ENCODE peak calls at places on chromosomes 2 and 18, in four cellular contexts. E, J, A and U are unnamed samples.

GRCh38 chr18:30328839-30329238 is 713.7 kb downstream of the DSC3 start:
- DNase-seq in E (no peak), J (no peak), A (no peak), U (no peak)

GRCh38 chr2:50859110-50859509 is 172.8 kb downstream of the NRXN1 start:
- DNase-seq in E (no peak), J (no peak), A (no peak), U (no peak)

GRCh38 chr18:65409266-65409665 is 341.5 kb upstream of the CDH7 start:
- DNase-seq in E (no peak), J (no peak), A (no peak), U (no peak)

GRCh38 chr18:58314284-58314683 is 270.3 kb downstream of the NEDD4L start:
- DNase-seq in E (peak), J (peak), A (no peak), U (peak)

GRCh38 chr2:204533629-204534370 is 11.5 kb upstream of the PARD3B start:
- DNase-seq in E (peak), J (no peak), A (no peak), U (peak)

GRCh38 chr2:14535156-14535555 is 97.4 kb upstream of the LRATD1 start:
- DNase-seq in E (peak), J (no peak), A (no peak), U (peak)

GRCh38 chr2:176122633-176123482 is at the start of gene HOXD9:
- DNase-seq in E (no peak), J (no peak), A (no peak), U (no peak)

GRCh38 chr2:168697668-168698121 is 104.7 kb upstream of the NOSTRIN start:
- DNase-seq in E (no peak), J (no peak), A (no peak), U (peak)

GRCh38 chr2:37326285-37326684 is 1.7 kb upstream of the PRKD3 start:
- DNase-seq in E (no peak), J (no peak), A (no peak), U (no peak)

GRCh38 chr18:22286576-22286975 is 117.2 kb downstream of the GATA6 start:
- DNase-seq in E (peak), J (no peak), A (no peak), U (peak)

GRCh38 chr18:63979409-63979908 is 9.6 kb downstream of the SERPINB8 start:
- DNase-seq in E (peak), J (peak), A (peak), U (no peak)

GRCh38 chr2:63849381-63850203 is 7.9 kb downstream of the UGP2 start:
- DNase-seq in E (no peak), J (no peak), A (no peak), U (no peak)

GRCh38 chr18:9101730-9102390 is 639 bp upstream of the NDUFV2 start:
- DNase-seq in E (peak), J (no peak), A (no peak), U (no peak)

GRCh38 chr2:9525266-9525665 is 30.4 kb downstream of the ADAM17 start:
- DNase-seq in E (no peak), J (no peak), A (no peak), U (no peak)

GRCh38 chr18:76465630-76466409 is 29.2 kb downstream of the ZNF516 start:
- DNase-seq in E (no peak), J (no peak), A (no peak), U (no peak)

GRCh38 chr2:160352492-160352891 is 141.1 kb downstream of the RBMS1 start:
- DNase-seq in E (no peak), J (no peak), A (no peak), U (peak)

GRCh38 chr2:183898641-183899040 is 699.7 kb upstream of the ZNF804A start:
- DNase-seq in E (no peak), J (no peak), A (no peak), U (no peak)

GRCh38 chr2:66581461-66582363 is 146.8 kb downstream of the MEIS1 start:
- DNase-seq in E (no peak), J (no peak), A (no peak), U (no peak)

GRCh38 chr2:71186973-71187372 is 39.9 kb downstream of the PAIP2B start:
- DNase-seq in E (no peak), J (no peak), A (no peak), U (no peak)

GRCh38 chr2:109675666-109676345 is 61.6 kb downstream of the SOWAHC start:
- DNase-seq in E (no peak), J (no peak), A (no peak), U (no peak)

GRCh38 chr18:2417861-2418610 is 153.3 kb downstream of the METTL4 start:
- DNase-seq in E (no peak), J (no peak), A (no peak), U (no peak)

GRCh38 chr2:237569896-237570295 is 3.5 kb downstream of the PRLH start:
- DNase-seq in E (no peak), J (no peak), A (no peak), U (no peak)

GRCh38 chr2:88002359-88002707 is 14.0 kb downstream of the RNU2-63P start:
- DNase-seq in E (no peak), J (no peak), A (no peak), U (no peak)

GRCh38 chr2:152473151-152473857 is 138.3 kb downstream of the FMNL2 start:
- DNase-seq in E (peak), J (no peak), A (no peak), U (no peak)

DNA sequence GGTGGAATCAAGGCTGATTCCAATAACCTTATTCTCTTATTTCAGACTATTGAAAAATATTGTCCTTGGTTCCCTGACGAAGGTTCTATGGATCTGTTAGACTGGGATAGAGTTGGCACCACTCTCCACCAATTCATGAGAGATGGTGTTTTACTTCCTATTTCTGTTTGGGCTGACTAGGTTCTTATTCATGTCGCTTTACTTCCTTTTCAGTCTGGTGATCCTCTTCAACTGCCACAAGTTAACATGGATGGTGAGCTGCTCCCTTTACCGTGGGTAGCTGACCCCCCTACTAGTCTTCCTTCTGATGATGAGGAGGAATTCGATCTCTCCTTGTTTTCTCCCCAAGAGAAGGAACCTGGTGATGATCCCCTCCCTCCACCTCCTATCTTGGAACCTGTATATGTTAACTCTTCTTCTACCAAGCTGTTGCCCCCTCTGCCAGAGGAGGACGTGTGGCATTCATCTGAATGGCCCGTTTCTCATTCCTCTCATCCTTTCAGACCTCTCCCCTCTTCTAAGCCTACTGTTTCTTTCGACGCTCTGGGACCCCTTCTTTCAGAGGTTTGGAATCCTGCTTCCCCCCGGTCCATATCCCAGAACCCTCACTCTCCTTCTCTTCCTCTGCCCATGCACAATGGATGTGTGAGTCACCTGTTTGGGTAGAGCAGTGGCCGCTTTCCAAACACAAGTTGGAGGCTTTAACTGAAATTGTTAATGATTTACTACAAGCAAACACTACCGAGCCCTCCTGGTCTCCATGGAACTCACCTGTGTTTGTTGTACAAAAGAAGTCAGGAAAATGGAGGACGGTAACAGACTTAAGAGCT is 13.5 kb upstream of the CNOT11 start:
- DNase-seq in E (no peak), J (no peak), A (no peak), U (no peak)
- H3K27ac ChIP-seq in E (no peak), J (no peak), A (no peak), U (peak)

GRCh38 chr2:163187119-163187518 is 348.6 kb upstream of the KCNH7 start:
- DNase-seq in E (no peak), J (no peak), A (no peak), U (no peak)
- H3K27ac ChIP-seq in E (no peak), J (no peak), A (no peak), U (no peak)

DNA sequence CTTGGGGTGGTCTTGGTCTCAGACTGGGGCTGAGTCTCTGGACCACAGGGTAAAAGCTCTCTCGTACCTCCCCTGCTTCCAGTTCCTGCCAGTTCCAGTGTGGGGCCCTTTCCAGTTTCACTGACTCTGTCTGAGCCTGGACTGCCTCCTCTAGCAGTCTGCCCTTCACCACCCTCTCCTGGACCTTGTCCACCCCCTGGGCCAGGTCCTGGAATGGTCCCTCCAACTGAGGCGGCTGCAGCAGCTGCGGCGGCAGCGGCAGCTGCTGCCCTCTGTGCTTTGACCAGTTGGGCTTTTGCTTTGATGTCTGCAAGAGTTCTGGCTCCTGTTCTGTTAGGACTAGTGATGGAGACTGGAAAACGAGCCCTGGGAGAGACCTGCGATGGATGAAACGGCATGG is 70.7 kb upstream of the DTNB start:
- DNase-seq in E (no peak), J (no peak), A (no peak), U (no peak)
- H3K27ac ChIP-seq in E (no peak), J (no peak), A (no peak), U (no peak)

DNA sequence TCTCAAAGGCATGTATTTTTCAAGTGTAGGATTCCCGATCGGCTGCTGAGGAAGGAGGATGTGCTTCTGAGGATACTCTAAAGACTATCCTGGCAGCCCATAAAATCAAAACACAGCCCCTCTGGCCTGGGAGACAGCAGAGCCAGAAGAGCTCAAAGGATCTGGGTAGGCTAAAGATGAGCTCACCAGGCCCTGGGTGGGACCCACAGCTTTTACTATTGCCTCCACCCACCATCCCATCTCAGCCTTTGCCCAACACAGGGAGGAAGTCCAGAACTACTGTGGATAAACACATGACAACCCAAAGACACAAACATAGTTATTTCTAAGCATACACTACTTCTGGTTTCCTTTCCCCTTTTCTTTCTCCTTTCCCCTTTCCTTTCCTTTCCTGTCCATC is 79.1 kb upstream of the ZFP36L2 start:
- DNase-seq in E (no peak), J (peak), A (no peak), U (no peak)
- H3K27ac ChIP-seq in E (peak), J (no peak), A (no peak), U (no peak)

DNA sequence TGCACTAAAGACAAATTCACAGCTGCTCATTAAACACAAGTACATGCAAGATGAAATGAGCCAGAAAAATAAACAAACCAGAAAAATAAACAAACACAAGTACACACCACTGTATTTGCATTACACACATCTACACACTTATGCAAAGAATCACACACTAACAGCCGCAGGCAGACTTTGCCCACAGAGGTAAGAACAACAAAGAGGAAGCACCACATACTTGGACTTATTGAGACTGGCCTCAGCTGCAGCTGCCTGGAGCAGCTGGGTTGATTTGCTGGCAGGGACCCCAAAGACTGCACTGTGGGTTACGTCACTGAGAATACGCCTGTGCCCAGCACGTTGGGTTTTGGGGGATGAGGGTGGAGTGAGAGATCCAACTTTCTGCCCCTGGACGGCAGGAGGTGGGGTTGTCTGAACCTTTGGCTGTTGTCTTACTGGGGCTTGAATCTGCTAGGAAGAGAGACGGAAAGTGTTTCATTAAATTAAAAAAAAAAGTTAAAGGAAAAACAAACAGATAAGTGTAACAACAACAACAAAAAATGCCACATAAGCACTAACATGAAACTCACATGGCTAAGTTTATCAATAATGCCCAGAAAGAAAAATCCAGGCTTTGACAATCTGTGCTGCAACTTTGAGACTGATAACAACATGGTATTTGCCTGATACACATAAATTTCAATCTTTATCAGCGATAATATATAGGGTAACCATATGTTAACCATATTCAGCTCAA is 71.9 kb upstream of the NFU1 start:
- DNase-seq in E (no peak), J (peak), A (no peak), U (no peak)
- H3K27ac ChIP-seq in E (no peak), J (peak), A (no peak), U (peak)

DNA sequence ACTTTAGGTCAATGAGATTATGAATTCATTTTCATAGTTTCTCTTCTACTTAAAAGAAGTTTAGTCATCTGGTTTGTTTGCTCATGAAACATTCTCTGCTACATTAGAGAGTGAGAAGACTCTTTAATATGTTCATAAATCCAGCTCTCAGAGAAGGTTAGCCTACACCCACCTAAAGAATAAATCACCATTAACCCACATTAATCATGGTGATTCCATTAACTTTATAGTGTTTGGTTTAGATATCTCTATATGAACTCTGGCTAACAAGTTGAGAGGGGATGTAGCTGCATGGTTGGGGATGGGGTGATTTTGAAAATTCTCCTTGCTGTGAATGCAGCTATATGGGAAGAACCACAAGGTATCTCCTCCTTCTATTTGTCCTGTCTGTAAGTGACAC is 10.7 kb downstream of the TFPI start:
- DNase-seq in E (no peak), J (no peak), A (no peak), U (no peak)
- H3K27ac ChIP-seq in E (no peak), J (no peak), A (no peak), U (no peak)

GRCh38 chr2:120934891-120935338 is 199.2 kb downstream of the GLI2 start:
- DNase-seq in E (peak), J (no peak), A (no peak), U (peak)
- H3K27ac ChIP-seq in E (no peak), J (no peak), A (no peak), U (peak)

DNA sequence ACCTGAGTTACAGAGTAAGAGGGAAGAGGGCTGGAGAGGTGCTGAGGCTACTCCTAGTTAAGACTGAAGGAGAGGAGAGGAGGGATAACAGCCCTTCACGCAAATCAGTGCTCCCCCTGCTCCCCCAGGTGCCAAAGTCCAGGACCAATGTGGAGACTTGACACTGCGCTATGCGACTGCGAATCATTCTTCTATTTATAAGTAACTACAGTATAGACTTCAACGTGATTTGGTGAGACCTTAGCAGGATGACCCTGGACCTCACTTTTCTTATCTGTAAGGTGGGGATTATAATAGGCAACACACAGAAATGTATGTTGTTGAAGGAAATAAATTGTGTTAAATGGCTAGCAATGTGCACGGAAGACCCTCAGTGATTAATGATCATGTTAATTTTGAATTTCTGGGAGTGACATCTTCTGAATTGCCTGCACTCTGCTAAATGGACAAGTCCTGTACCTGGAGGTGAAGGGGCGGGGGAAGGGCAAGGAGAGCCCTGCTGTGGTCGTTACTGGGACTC is 11.0 kb downstream of the EN1 start:
- DNase-seq in E (no peak), J (no peak), A (no peak), U (no peak)
- H3K27ac ChIP-seq in E (no peak), J (no peak), A (no peak), U (no peak)

DNA sequence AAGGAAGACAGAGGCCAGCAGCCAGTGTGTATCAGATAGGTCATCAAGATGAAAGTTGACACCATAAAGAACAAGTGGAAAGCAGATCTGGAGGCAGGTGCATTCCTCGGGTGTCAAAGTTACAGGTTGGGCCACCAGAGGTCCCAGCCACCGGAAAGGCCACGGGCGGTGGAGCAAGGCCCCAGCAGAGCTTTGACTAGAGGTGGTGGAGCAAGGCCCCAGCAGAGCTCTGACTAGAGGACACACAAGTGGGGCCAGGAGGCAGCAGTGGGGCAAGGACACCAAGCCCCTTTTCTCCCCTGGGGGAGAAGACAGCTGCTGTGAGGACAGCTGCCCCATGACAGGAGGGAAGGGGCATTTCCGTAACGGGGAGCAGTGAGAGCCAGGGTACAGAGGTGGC is 115.1 kb downstream of the GYPC start:
- DNase-seq in E (no peak), J (no peak), A (no peak), U (no peak)
- H3K27ac ChIP-seq in E (no peak), J (no peak), A (no peak), U (no peak)